ENCODE peak calls at places on chromosomes 3 and 15, in seven cellular contexts. One of them, this sample, is unnamed.

GRCh38 chr3:107740992-107741896 is 218.5 kb downstream of the BBX start:
- DNase-seq in SK-N-DZ: no peak
- DNase-seq in Daoy: no peak
- DNase-seq in tibial artery: no peak
- DNase-seq in NCI-H82: peak; percentile 40
- DNase-seq in globus pallidus: peak; percentile 52
- DNase-seq in endodermal cell: no peak
- DNase-seq in this sample: peak; percentile 58

GRCh38 chr3:69032137-69032536 is 18.7 kb upstream of the EOGT start:
- DNase-seq in SK-N-DZ: peak; percentile 86
- DNase-seq in Daoy: peak; percentile 2
- DNase-seq in tibial artery: no peak
- DNase-seq in NCI-H82: no peak
- DNase-seq in globus pallidus: no peak
- DNase-seq in endodermal cell: no peak
- DNase-seq in this sample: peak; percentile 55

GRCh38 chr3:124217542-124217941 is 225.6 kb upstream of the ROPN1 start:
- DNase-seq in SK-N-DZ: no peak
- DNase-seq in Daoy: peak; percentile 77
- DNase-seq in tibial artery: peak; percentile 36
- DNase-seq in NCI-H82: no peak
- DNase-seq in globus pallidus: peak; percentile 24
- DNase-seq in endodermal cell: peak; percentile 92
- DNase-seq in this sample: peak; percentile 85

GRCh38 chr15:40249477-40250303 is 10.8 kb downstream of the PAK6 start:
- DNase-seq in SK-N-DZ: no peak
- DNase-seq in Daoy: peak; percentile 61
- DNase-seq in tibial artery: no peak
- DNase-seq in NCI-H82: no peak
- DNase-seq in globus pallidus: no peak
- DNase-seq in endodermal cell: no peak
- DNase-seq in this sample: peak; percentile 17

GRCh38 chr3:15535757-15536156 is 14.3 kb upstream of the COLQ start:
- DNase-seq in SK-N-DZ: no peak
- DNase-seq in Daoy: no peak
- DNase-seq in tibial artery: no peak
- DNase-seq in NCI-H82: no peak
- DNase-seq in globus pallidus: no peak
- DNase-seq in endodermal cell: no peak
- DNase-seq in this sample: no peak

GRCh38 chr3:78703944-78704343 is 1063.9 kb downstream of the ROBO1 start:
- DNase-seq in SK-N-DZ: no peak
- DNase-seq in Daoy: no peak
- DNase-seq in tibial artery: no peak
- DNase-seq in NCI-H82: peak; percentile 8
- DNase-seq in globus pallidus: no peak
- DNase-seq in endodermal cell: no peak
- DNase-seq in this sample: no peak

GRCh38 chr3:135908225-135908624 is 57.3 kb upstream of the PPP2R3A start:
- DNase-seq in SK-N-DZ: peak; percentile 13
- DNase-seq in Daoy: peak; percentile 83
- DNase-seq in tibial artery: no peak
- DNase-seq in NCI-H82: no peak
- DNase-seq in globus pallidus: no peak
- DNase-seq in endodermal cell: peak; percentile 59
- DNase-seq in this sample: no peak

GRCh38 chr15:70202756-70203155 is 105.0 kb upstream of the TLE3 start:
- DNase-seq in SK-N-DZ: no peak
- DNase-seq in Daoy: no peak
- DNase-seq in tibial artery: no peak
- DNase-seq in NCI-H82: no peak
- DNase-seq in globus pallidus: no peak
- DNase-seq in endodermal cell: no peak
- DNase-seq in this sample: no peak

GRCh38 chr3:126497936-126498335 is 19.6 kb downstream of the UROC1 start:
- DNase-seq in SK-N-DZ: no peak
- DNase-seq in Daoy: no peak
- DNase-seq in tibial artery: no peak
- DNase-seq in NCI-H82: no peak
- DNase-seq in globus pallidus: no peak
- DNase-seq in endodermal cell: no peak
- DNase-seq in this sample: no peak

GRCh38 chr3:56700136-56700535 is 17.1 kb upstream of the TASOR start:
- DNase-seq in SK-N-DZ: no peak
- DNase-seq in Daoy: no peak
- DNase-seq in tibial artery: no peak
- DNase-seq in NCI-H82: peak; percentile 72
- DNase-seq in globus pallidus: no peak
- DNase-seq in endodermal cell: peak; percentile 58
- DNase-seq in this sample: no peak

GRCh38 chr15:67126551-67127333 is 61.3 kb downstream of the SMAD3 start:
- DNase-seq in SK-N-DZ: no peak
- DNase-seq in Daoy: peak; percentile 76
- DNase-seq in tibial artery: peak; percentile 19
- DNase-seq in NCI-H82: no peak
- DNase-seq in globus pallidus: no peak
- DNase-seq in endodermal cell: peak; percentile 33
- DNase-seq in this sample: no peak

GRCh38 chr3:112074616-112075497 is 11.3 kb upstream of the C3orf52 start:
- DNase-seq in SK-N-DZ: no peak
- DNase-seq in Daoy: peak; percentile 85
- DNase-seq in tibial artery: no peak
- DNase-seq in NCI-H82: peak; percentile 83
- DNase-seq in globus pallidus: no peak
- DNase-seq in endodermal cell: peak; percentile 74
- DNase-seq in this sample: peak; percentile 72

GRCh38 chr15:32028921-32029320 is 1.4 kb upstream of the CHRNA7 start:
- DNase-seq in SK-N-DZ: peak; percentile 81
- DNase-seq in Daoy: peak; percentile 17
- DNase-seq in tibial artery: no peak
- DNase-seq in NCI-H82: peak; percentile 86
- DNase-seq in globus pallidus: no peak
- DNase-seq in endodermal cell: peak; percentile 85
- DNase-seq in this sample: no peak

GRCh38 chr3:139506792-139507191 is 30.5 kb upstream of the RBP2 start:
- DNase-seq in SK-N-DZ: no peak
- DNase-seq in Daoy: no peak
- DNase-seq in tibial artery: no peak
- DNase-seq in NCI-H82: peak; percentile 35
- DNase-seq in globus pallidus: peak; percentile 77
- DNase-seq in endodermal cell: peak; percentile 65
- DNase-seq in this sample: no peak

GRCh38 chr3:133781570-133781969 is 24.0 kb upstream of the SRPRB start:
- DNase-seq in SK-N-DZ: no peak
- DNase-seq in Daoy: no peak
- DNase-seq in tibial artery: no peak
- DNase-seq in NCI-H82: no peak
- DNase-seq in globus pallidus: no peak
- DNase-seq in endodermal cell: no peak
- DNase-seq in this sample: no peak

GRCh38 chr3:86923071-86923476 is 67.9 kb downstream of the VGLL3 start:
- DNase-seq in SK-N-DZ: no peak
- DNase-seq in Daoy: peak; percentile 40
- DNase-seq in tibial artery: no peak
- DNase-seq in NCI-H82: peak; percentile 72
- DNase-seq in globus pallidus: no peak
- DNase-seq in endodermal cell: no peak
- DNase-seq in this sample: no peak

GRCh38 chr3:36434682-36435426 is 54.5 kb downstream of the STAC start:
- DNase-seq in SK-N-DZ: no peak
- DNase-seq in Daoy: no peak
- DNase-seq in tibial artery: no peak
- DNase-seq in NCI-H82: no peak
- DNase-seq in globus pallidus: no peak
- DNase-seq in endodermal cell: no peak
- DNase-seq in this sample: no peak

GRCh38 chr15:66472176-66472999 is 25.2 kb downstream of the SNAPC5 start:
- DNase-seq in SK-N-DZ: no peak
- DNase-seq in Daoy: no peak
- DNase-seq in tibial artery: no peak
- DNase-seq in NCI-H82: no peak
- DNase-seq in globus pallidus: no peak
- DNase-seq in endodermal cell: peak; percentile 87
- DNase-seq in this sample: peak; percentile 47

GRCh38 chr3:157859541-157859940 is 246.7 kb downstream of the SHOX2 start:
- DNase-seq in SK-N-DZ: no peak
- DNase-seq in Daoy: no peak
- DNase-seq in tibial artery: no peak
- DNase-seq in NCI-H82: no peak
- DNase-seq in globus pallidus: no peak
- DNase-seq in endodermal cell: no peak
- DNase-seq in this sample: no peak

GRCh38 chr15:58348095-58348812 is 83.5 kb upstream of the LIPC start:
- DNase-seq in SK-N-DZ: no peak
- DNase-seq in Daoy: no peak
- DNase-seq in tibial artery: no peak
- DNase-seq in NCI-H82: no peak
- DNase-seq in globus pallidus: no peak
- DNase-seq in endodermal cell: no peak
- DNase-seq in this sample: no peak

GRCh38 chr15:31262143-31262530 is 64.5 kb upstream of the KLF13 start:
- DNase-seq in SK-N-DZ: no peak
- DNase-seq in Daoy: no peak
- DNase-seq in tibial artery: peak; percentile 15
- DNase-seq in NCI-H82: no peak
- DNase-seq in globus pallidus: no peak
- DNase-seq in endodermal cell: peak; percentile 30
- DNase-seq in this sample: no peak

GRCh38 chr3:38627956-38628355 is 21.5 kb downstream of the SCN5A start:
- DNase-seq in SK-N-DZ: no peak
- DNase-seq in Daoy: peak; percentile 21
- DNase-seq in tibial artery: no peak
- DNase-seq in NCI-H82: peak; percentile 50
- DNase-seq in globus pallidus: no peak
- DNase-seq in endodermal cell: peak; percentile 95
- DNase-seq in this sample: peak; percentile 60

GRCh38 chr15:35669457-35670045 is 123.6 kb upstream of the DPH6 start:
- DNase-seq in SK-N-DZ: no peak
- DNase-seq in Daoy: no peak
- DNase-seq in tibial artery: no peak
- DNase-seq in NCI-H82: no peak
- DNase-seq in globus pallidus: no peak
- DNase-seq in endodermal cell: peak; percentile 49
- DNase-seq in this sample: no peak

GRCh38 chr3:190322604-190323240 is 476 bp upstream of the CLDN1 start:
- DNase-seq in SK-N-DZ: no peak
- DNase-seq in Daoy: no peak
- DNase-seq in tibial artery: no peak
- DNase-seq in NCI-H82: no peak
- DNase-seq in globus pallidus: peak; percentile 7
- DNase-seq in endodermal cell: no peak
- DNase-seq in this sample: peak; percentile 27

GRCh38 chr3:177832862-177833261 is 635.6 kb upstream of the TBL1XR1 start:
- DNase-seq in SK-N-DZ: peak; percentile 90
- DNase-seq in Daoy: no peak
- DNase-seq in tibial artery: no peak
- DNase-seq in NCI-H82: peak; percentile 94
- DNase-seq in globus pallidus: no peak
- DNase-seq in endodermal cell: no peak
- DNase-seq in this sample: no peak

GRCh38 chr3:25784971-25785370 is 1.7 kb upstream of the NGLY1 start:
- DNase-seq in SK-N-DZ: no peak
- DNase-seq in Daoy: no peak
- DNase-seq in tibial artery: no peak
- DNase-seq in NCI-H82: no peak
- DNase-seq in globus pallidus: no peak
- DNase-seq in endodermal cell: no peak
- DNase-seq in this sample: no peak

GRCh38 chr3:115814778-115815380 is 191.6 kb downstream of the GAP43 start:
- DNase-seq in SK-N-DZ: peak; percentile 79
- DNase-seq in Daoy: peak; percentile 74
- DNase-seq in tibial artery: peak; percentile 71
- DNase-seq in NCI-H82: peak; percentile 94
- DNase-seq in globus pallidus: peak; percentile 71
- DNase-seq in endodermal cell: peak; percentile 95
- DNase-seq in this sample: peak; percentile 77

GRCh38 chr15:89806565-89807550 is 7.8 kb downstream of the ANPEP start:
- DNase-seq in SK-N-DZ: no peak
- DNase-seq in Daoy: no peak
- DNase-seq in tibial artery: no peak
- DNase-seq in NCI-H82: no peak
- DNase-seq in globus pallidus: no peak
- DNase-seq in endodermal cell: no peak
- DNase-seq in this sample: no peak

GRCh38 chr3:52331906-52332305 is 15.8 kb downstream of the DNAH1 start:
- DNase-seq in SK-N-DZ: no peak
- DNase-seq in Daoy: no peak
- DNase-seq in tibial artery: no peak
- DNase-seq in NCI-H82: no peak
- DNase-seq in globus pallidus: no peak
- DNase-seq in endodermal cell: no peak
- DNase-seq in this sample: no peak

GRCh38 chr3:174162550-174162949 is 696.6 kb upstream of the NAALADL2 start:
- DNase-seq in SK-N-DZ: no peak
- DNase-seq in Daoy: no peak
- DNase-seq in tibial artery: no peak
- DNase-seq in NCI-H82: no peak
- DNase-seq in globus pallidus: no peak
- DNase-seq in endodermal cell: no peak
- DNase-seq in this sample: no peak